ENCODE peak calls at places on chromosomes 11 and 22, in four cellular contexts. One of them, this sample, is unnamed.

GRCh38 chr22:42780070-42780540 is 59.4 kb upstream of the A4GALT start:
- DNase-seq in neuronal stem cell: peak
- DNase-seq in H9: peak
- DNase-seq in trophoblast cell: peak
- DNase-seq in this sample: no peak

GRCh38 chr22:40560551-40560950 is 76.0 kb downstream of the MRTFA start:
- DNase-seq in neuronal stem cell: no peak
- DNase-seq in trophoblast cell: peak
- DNase-seq in H9: no peak
- DNase-seq in this sample: no peak

GRCh38 chr11:27315816-27316215 is 47.2 kb downstream of the CCDC34 start:
- DNase-seq in trophoblast cell: no peak
- DNase-seq in H9: no peak
- DNase-seq in neuronal stem cell: no peak
- DNase-seq in this sample: no peak

GRCh38 chr11:17026487-17027082 is 12.4 kb upstream of the PLEKHA7 start:
- DNase-seq in trophoblast cell: no peak
- DNase-seq in H9: no peak
- DNase-seq in neuronal stem cell: no peak
- DNase-seq in this sample: no peak

GRCh38 chr11:94597896-94598295 is 30.7 kb downstream of the PIWIL4 start:
- DNase-seq in neuronal stem cell: no peak
- DNase-seq in H9: no peak
- DNase-seq in trophoblast cell: no peak
- DNase-seq in this sample: no peak

GRCh38 chr11:75867778-75868374 is 52.9 kb downstream of the UVRAG start:
- DNase-seq in neuronal stem cell: peak
- DNase-seq in H9: no peak
- DNase-seq in trophoblast cell: peak
- DNase-seq in this sample: no peak

GRCh38 chr11:69189059-69189458 is 33.3 kb downstream of the SMIM38 start:
- DNase-seq in H9: no peak
- DNase-seq in neuronal stem cell: no peak
- DNase-seq in trophoblast cell: peak
- DNase-seq in this sample: no peak

GRCh38 chr11:111886032-111886431 is 6.7 kb downstream of the CFAP68 start:
- DNase-seq in neuronal stem cell: no peak
- DNase-seq in H9: no peak
- DNase-seq in trophoblast cell: no peak
- DNase-seq in this sample: no peak

GRCh38 chr11:128596245-128596644 is 8.9 kb upstream of the ETS1 start:
- DNase-seq in H9: no peak
- DNase-seq in neuronal stem cell: no peak
- DNase-seq in trophoblast cell: no peak
- DNase-seq in this sample: no peak

GRCh38 chr11:109085708-109086373 is 336.1 kb upstream of the C11orf87 start:
- DNase-seq in neuronal stem cell: no peak
- DNase-seq in H9: no peak
- DNase-seq in trophoblast cell: no peak
- DNase-seq in this sample: no peak

GRCh38 chr11:114892381-114893197 is 214.3 kb downstream of the NXPE2 start:
- DNase-seq in H9: no peak
- DNase-seq in trophoblast cell: peak
- DNase-seq in neuronal stem cell: no peak
- DNase-seq in this sample: no peak

GRCh38 chr11:1877211-1878133 is 14.2 kb downstream of the PRR33 start:
- DNase-seq in H9: no peak
- DNase-seq in neuronal stem cell: no peak
- DNase-seq in trophoblast cell: no peak
- DNase-seq in this sample: no peak

GRCh38 chr11:120289426-120289825 is 35.7 kb upstream of the TLCD5 start:
- DNase-seq in H9: no peak
- DNase-seq in trophoblast cell: no peak
- DNase-seq in neuronal stem cell: no peak
- DNase-seq in this sample: no peak

GRCh38 chr11:47616726-47617416 is 22.7 kb upstream of the C1QTNF4 start:
- DNase-seq in neuronal stem cell: no peak
- DNase-seq in H9: peak
- DNase-seq in trophoblast cell: peak
- DNase-seq in this sample: no peak

GRCh38 chr11:12224537-12224893 is 114.1 kb downstream of the MICAL2 start:
- DNase-seq in trophoblast cell: peak
- DNase-seq in H9: no peak
- DNase-seq in neuronal stem cell: no peak
- DNase-seq in this sample: no peak

GRCh38 chr22:22684605-22685561 is 40.5 kb downstream of the GGTLC2 start:
- DNase-seq in H9: peak
- DNase-seq in trophoblast cell: peak
- DNase-seq in neuronal stem cell: no peak
- DNase-seq in this sample: no peak

GRCh38 chr11:103294516-103294915 is 185.3 kb downstream of the DYNC2H1 start:
- DNase-seq in neuronal stem cell: no peak
- DNase-seq in trophoblast cell: peak
- DNase-seq in H9: no peak
- DNase-seq in this sample: no peak

GRCh38 chr11:86143429-86144030 is 74.6 kb upstream of the PICALM start:
- DNase-seq in trophoblast cell: no peak
- DNase-seq in H9: no peak
- DNase-seq in neuronal stem cell: no peak
- DNase-seq in this sample: no peak

GRCh38 chr11:9716275-9717039 is 52.6 kb downstream of the SWAP70 start:
- DNase-seq in H9: no peak
- DNase-seq in neuronal stem cell: no peak
- DNase-seq in trophoblast cell: peak
- DNase-seq in this sample: no peak

GRCh38 chr22:39967996-39968968 is 8.1 kb downstream of the TMA7B start:
- DNase-seq in H9: no peak
- DNase-seq in trophoblast cell: no peak
- DNase-seq in neuronal stem cell: peak
- DNase-seq in this sample: no peak

GRCh38 chr11:19379465-19379864 is 138.7 kb upstream of the E2F8 start:
- DNase-seq in H9: no peak
- DNase-seq in trophoblast cell: peak
- DNase-seq in neuronal stem cell: no peak
- DNase-seq in this sample: no peak

GRCh38 chr11:77069336-77069968 is 2.7 kb downstream of the CAPN5 start:
- DNase-seq in trophoblast cell: no peak
- DNase-seq in neuronal stem cell: no peak
- DNase-seq in H9: peak
- DNase-seq in this sample: no peak

GRCh38 chr11:10725114-10725906 is 25.7 kb upstream of the CTR9 start:
- DNase-seq in H9: no peak
- DNase-seq in trophoblast cell: peak
- DNase-seq in neuronal stem cell: no peak
- DNase-seq in this sample: no peak

GRCh38 chr11:97938789-97939188 is 1082.0 kb upstream of the CNTN5 start:
- DNase-seq in H9: no peak
- DNase-seq in neuronal stem cell: no peak
- DNase-seq in trophoblast cell: no peak
- DNase-seq in this sample: no peak

DNA sequence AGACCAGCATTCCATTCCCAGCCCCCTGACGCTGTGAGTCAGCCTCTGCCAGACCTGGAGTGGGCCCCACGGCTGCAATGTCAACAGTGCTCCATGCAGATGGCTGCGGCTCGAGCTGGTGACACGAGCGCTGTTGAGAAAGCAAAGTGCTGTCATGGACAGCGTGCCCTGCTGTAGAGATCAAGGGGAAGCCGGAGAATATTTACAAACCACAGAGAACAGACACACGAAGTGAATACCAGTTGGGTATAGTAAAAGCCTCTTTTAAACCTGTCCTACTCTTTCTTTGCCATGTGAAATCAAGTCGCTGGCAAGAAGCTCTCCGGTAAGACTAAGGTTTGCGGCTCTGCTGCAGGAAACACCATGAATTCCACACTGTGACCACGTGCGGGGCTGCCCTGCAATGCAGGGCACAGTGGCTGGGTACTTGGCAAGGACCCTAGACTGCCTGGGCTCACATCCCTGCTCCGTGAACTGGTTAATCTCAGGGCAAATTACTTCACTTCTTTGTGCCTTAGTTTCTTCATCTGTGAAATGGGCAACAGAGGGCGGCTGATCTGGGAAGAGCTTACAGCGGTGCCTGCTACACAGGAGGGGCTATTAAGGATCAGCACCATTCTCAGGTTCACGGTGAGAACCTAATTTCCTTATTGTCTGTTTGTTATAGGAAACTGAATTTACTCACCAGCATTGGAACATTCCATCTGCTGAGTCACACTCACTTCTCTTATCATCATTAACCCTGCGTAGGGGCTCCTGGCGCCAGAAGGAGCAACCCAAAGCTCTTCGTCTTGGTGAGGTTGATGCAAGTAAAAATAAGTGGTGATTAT is 27.8 kb upstream of the ELFN2 start:
- DNase-seq in H9: no peak
- DNase-seq in neuronal stem cell: no peak
- DNase-seq in trophoblast cell: peak
- DNase-seq in this sample: no peak
- H2BK12ac ChIP-seq in H9: no peak
- H2BK12ac ChIP-seq in neuronal stem cell: no peak
- H2BK12ac ChIP-seq in trophoblast cell: no peak
- H2BK12ac ChIP-seq in this sample: peak

GRCh38 chr11:64318694-64319420 is 936 bp downstream of the PRDX5 start:
- DNase-seq in H9: no peak
- DNase-seq in neuronal stem cell: no peak
- DNase-seq in trophoblast cell: no peak
- DNase-seq in this sample: no peak
- H2BK12ac ChIP-seq in H9: no peak
- H2BK12ac ChIP-seq in neuronal stem cell: no peak
- H2BK12ac ChIP-seq in trophoblast cell: no peak
- H2BK12ac ChIP-seq in this sample: peak

GRCh38 chr22:46752911-46753310 is 9.5 kb upstream of the TBC1D22A start:
- DNase-seq in neuronal stem cell: no peak
- DNase-seq in H9: no peak
- DNase-seq in trophoblast cell: no peak
- DNase-seq in this sample: no peak
- H2BK12ac ChIP-seq in neuronal stem cell: no peak
- H2BK12ac ChIP-seq in H9: no peak
- H2BK12ac ChIP-seq in trophoblast cell: no peak
- H2BK12ac ChIP-seq in this sample: no peak

GRCh38 chr11:59669611-59670009 is 773 bp upstream of the PATL1 start:
- DNase-seq in neuronal stem cell: no peak
- DNase-seq in trophoblast cell: peak
- DNase-seq in H9: no peak
- DNase-seq in this sample: no peak
- H2BK12ac ChIP-seq in neuronal stem cell: no peak
- H2BK12ac ChIP-seq in trophoblast cell: no peak
- H2BK12ac ChIP-seq in H9: no peak
- H2BK12ac ChIP-seq in this sample: peak

This sample was measured in H1.